ENCODE peak calls at places on chromosomes 11 and 22, in six cellular contexts. C, E, Y, K, V and H are unnamed samples.
A peak's percentile ranks its signal among the peaks of the same experiment; 100 is the strongest.

GRCh38 chr11:45383229-45383628 is 97.1 kb upstream of the SYT13 start:
- DNase-seq in E (peak; percentile 19), V (peak; percentile 79), Y (no peak), K (no peak), C (no peak), H (no peak)

GRCh38 chr11:7907121-7907520 is 23.9 kb downstream of the OR10A6 start:
- DNase-seq in E (no peak), K (no peak), Y (no peak), V (peak; percentile 15), C (no peak), H (no peak)

GRCh38 chr11:47328449-47329390 is 23.8 kb downstream of the MYBPC3 start:
- DNase-seq in C (peak; percentile 76), E (no peak), K (no peak), Y (no peak), V (no peak), H (no peak)

GRCh38 chr11:44071157-44071556 is 5.1 kb downstream of the ACCS start:
- DNase-seq in V (no peak), C (no peak), Y (no peak), E (no peak), K (no peak), H (no peak)

GRCh38 chr11:86460461-86461404 is 86.0 kb downstream of the CCDC81 start:
- DNase-seq in E (no peak), K (no peak), Y (no peak), V (no peak), C (no peak), H (no peak)

GRCh38 chr22:19853879-19854777 is 546 bp downstream of the GNB1L start:
- DNase-seq in K (peak; percentile 12), V (peak; percentile 45), Y (no peak), E (no peak), C (no peak), H (no peak)

GRCh38 chr11:73972187-73972586 is 10.5 kb downstream of the UCP2 start:
- DNase-seq in V (no peak), K (no peak), Y (no peak), E (no peak), C (peak; percentile 23), H (no peak)

GRCh38 chr11:47185305-47186075 is 744 bp downstream of the PACSIN3 start:
- DNase-seq in Y (peak; percentile 27), V (no peak), K (no peak), C (peak; percentile 84), E (peak; percentile 58), H (no peak)

GRCh38 chr22:32331236-32331917 is 26.3 kb upstream of the RFPL3 start:
- DNase-seq in V (no peak), Y (no peak), C (peak; percentile 62), K (no peak), E (no peak), H (no peak)

GRCh38 chr11:26229270-26229669 is 102.7 kb upstream of the ANO3 start:
- DNase-seq in E (no peak), Y (no peak), C (no peak), K (no peak), V (no peak), H (no peak)

GRCh38 chr11:36116161-36116560 is 172.3 kb downstream of the LDLRAD3 start:
- DNase-seq in V (no peak), E (no peak), K (no peak), Y (no peak), C (no peak), H (no peak)

GRCh38 chr11:99489561-99489960 is 468.8 kb downstream of the CNTN5 start:
- DNase-seq in V (peak; percentile 28), C (no peak), K (no peak), E (no peak), Y (no peak), H (no peak)

GRCh38 chr22:35995772-35996171 is 32.9 kb downstream of the RBFOX2 start:
- DNase-seq in K (no peak), E (peak; percentile 87), Y (peak; percentile 19), C (peak; percentile 88), V (peak; percentile 88), H (no peak)

GRCh38 chr11:74936087-74936486 is 12.8 kb downstream of the XRRA1 start:
- DNase-seq in E (no peak), K (no peak), V (no peak), Y (no peak), C (no peak), H (no peak)

GRCh38 chr11:65116370-65117205 is 913 bp downstream of the ZNHIT2 start:
- DNase-seq in V (peak; percentile 62), Y (no peak), K (peak; percentile 59), C (peak; percentile 86), E (peak; percentile 65), H (peak; percentile 46)

GRCh38 chr22:25201557-25202273 is 2.1 kb downstream of the CRYBB3 start:
- DNase-seq in E (no peak), K (no peak), C (no peak), V (no peak), Y (no peak), H (no peak)

GRCh38 chr22:20080445-20080775 is 369 bp downstream of the DGCR8 start:
- DNase-seq in K (peak; percentile 67), E (peak; percentile 86), V (peak; percentile 91), Y (peak; percentile 49), C (peak; percentile 89), H (peak; percentile 60)

GRCh38 chr22:24937114-24937513 is 9.4 kb downstream of the LHFPL7 start:
- DNase-seq in C (no peak), K (no peak), E (peak; percentile 24), Y (no peak), V (peak; percentile 17), H (no peak)

GRCh38 chr11:27204527-27204926 is 158.5 kb downstream of the CCDC34 start:
- DNase-seq in E (no peak), C (no peak), Y (no peak), V (no peak), K (no peak), H (no peak)